ENCODE peak calls at places on chromosomes 1 and 21, in five cellular contexts. S is IMR-90, N is mesenchymal stem cell, M is H9, C is H1. L is an unnamed sample.

GRCh38 chr1:107963601-107964396 is 1.2 kb downstream of the VAV3 start:
- DNase-seq in S (no peak), M (peak; percentile 57), N (peak; percentile 38), C (peak; percentile 57), L (no peak)

GRCh38 chr1:234980657-234981396 is 147.8 kb downstream of the TOMM20 start:
- DNase-seq in S (peak; percentile 97), C (no peak), N (peak; percentile 99), M (no peak), L (no peak)

GRCh38 chr1:1106510-1107221 is 9.2 kb downstream of the C1orf159 start:
- DNase-seq in M (no peak), S (no peak), N (no peak), C (no peak), L (no peak)

GRCh38 chr1:116945996-116946395 is 36.3 kb downstream of the PTGFRN start:
- DNase-seq in N (no peak), S (no peak), C (no peak), M (no peak), L (no peak)

GRCh38 chr1:39632491-39633417 is 6.7 kb downstream of the HEYL start:
- DNase-seq in M (peak; percentile 68), N (peak; percentile 75), C (peak; percentile 86), S (peak; percentile 53), L (peak; percentile 66)

GRCh38 chr1:204465469-204466415 is 28.9 kb downstream of the PIK3C2B start:
- DNase-seq in M (no peak), S (no peak), C (no peak), N (no peak), L (no peak)

GRCh38 chr1:8314346-8315280 is 3.3 kb upstream of the SLC45A1 start:
- DNase-seq in N (peak; percentile 78), C (peak; percentile 86), M (peak; percentile 87), S (peak; percentile 77), L (peak; percentile 70)

GRCh38 chr1:231420959-231421615 is 1.0 kb downstream of the EGLN1 start:
- DNase-seq in M (peak; percentile 64), N (peak; percentile 75), S (peak; percentile 48), C (peak; percentile 69), L (peak; percentile 48)

GRCh38 chr1:51310871-51311613 is 19.3 kb downstream of the TTC39A start:
- DNase-seq in C (no peak), N (no peak), M (no peak), S (no peak), L (no peak)

GRCh38 chr1:208276757-208277435 is 32.7 kb upstream of the PLXNA2 start:
- DNase-seq in S (no peak), M (no peak), C (no peak), N (no peak), L (no peak)
- H2BK15ac ChIP-seq in S (no peak overlapping the region), M (no peak overlapping the region), C (no peak overlapping the region), N (no peak overlapping the region), L (no peak overlapping the region)

GRCh38 chr1:4674117-4674516 is 19.7 kb downstream of the AJAP1 start:
- DNase-seq in C (no peak), M (no peak), S (no peak), N (no peak), L (no peak)

GRCh38 chr1:4674676-4675075 is 20.3 kb downstream of the AJAP1 start:
- DNase-seq in M (no peak), C (no peak), S (no peak), N (no peak), L (no peak)

GRCh38 chr1:4676258-4676657 is 21.8 kb downstream of the AJAP1 start:
- DNase-seq in S (no peak), M (no peak), N (no peak), C (no peak), L (no peak)

GRCh38 chr1:4673494-4673893 is 19.1 kb downstream of the AJAP1 start:
- DNase-seq in C (no peak), S (no peak), M (no peak), N (no peak), L (no peak)

GRCh38 chr1:4675454-4676186 is 21.2 kb downstream of the AJAP1 start:
- DNase-seq in C (no peak), M (no peak), N (no peak), S (no peak), L (no peak)
- H4K91ac ChIP-seq in C (no peak overlapping the region), M (no peak overlapping the region), N (no peak overlapping the region), S (no peak overlapping the region), L (no peak overlapping the region)

GRCh38 chr21:17002628-17003027 is 510.2 kb upstream of the CXADR start:
- DNase-seq in C (no peak), N (no peak), S (no peak), M (no peak), L (no peak)
- H2BK15ac ChIP-seq in C (no peak overlapping the region), N (no peak overlapping the region), S (no peak overlapping the region), M (no peak overlapping the region), L (no peak overlapping the region)

DNA sequence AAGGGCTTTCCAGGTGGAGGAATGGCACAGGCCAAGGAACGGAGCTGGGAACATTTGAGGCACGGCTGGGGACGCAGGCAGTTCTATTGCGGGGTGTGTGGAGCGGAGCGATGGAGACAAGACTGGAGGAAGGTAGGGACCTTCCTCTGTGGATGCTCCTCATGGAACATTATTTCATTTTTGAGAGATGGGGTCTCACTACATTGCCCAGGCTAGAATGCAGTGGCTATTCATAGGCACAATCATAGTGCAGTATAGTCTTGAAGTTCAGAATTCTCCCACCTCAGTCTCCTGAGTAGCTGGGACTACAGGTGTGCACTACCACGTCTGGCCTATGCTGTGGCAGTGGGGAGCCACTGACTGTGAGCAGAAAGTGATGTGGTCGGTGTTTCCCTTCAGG is 41.0 kb upstream of the ACOT11 start:
- DNase-seq in S (no peak), C (no peak), N (no peak), M (no peak), L (no peak)
- H4K91ac ChIP-seq in S (no peak overlapping the region), C (no peak overlapping the region), N (no peak overlapping the region), M (no peak overlapping the region), L (no peak overlapping the region)

GRCh38 chr1:22431965-22432364 is 19.7 kb upstream of the ZBTB40 start:
- DNase-seq in N (no peak), M (no peak), C (peak; percentile 16), S (no peak), L (no peak)

DNA sequence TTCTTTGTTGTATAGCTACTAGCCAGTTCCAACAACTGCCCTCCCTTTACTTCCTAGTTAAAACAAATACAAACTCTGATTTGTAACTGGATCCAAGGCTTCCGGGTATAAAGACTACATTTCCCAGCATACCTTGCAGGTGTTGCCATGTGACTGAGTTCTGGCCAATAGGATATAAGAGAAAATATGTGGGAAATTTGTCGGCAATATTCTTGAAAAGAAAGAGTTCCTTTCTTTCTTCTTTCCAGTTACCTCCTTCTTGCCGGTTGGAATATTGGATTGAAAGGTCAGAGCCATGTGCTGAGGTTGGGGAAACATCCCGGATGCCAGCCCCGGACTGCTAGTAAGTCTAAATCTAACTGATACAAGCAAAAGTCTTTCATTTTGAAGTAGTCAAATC is 23.0 kb upstream of the ZBTB40 start:
- DNase-seq in S (peak; percentile 59), C (no peak), N (peak; percentile 66), M (no peak), L (no peak)
- H2BK15ac ChIP-seq in S (no peak overlapping the region), C (no peak overlapping the region), N (no peak overlapping the region), M (no peak overlapping the region), L (no peak overlapping the region)

GRCh38 chr1:45585110-45585426 is 1.2 kb downstream of the NASP start:
- DNase-seq in M (no peak), S (no peak), C (no peak), N (no peak), L (no peak)

GRCh38 chr1:45583264-45583665 is 576 bp upstream of the NASP start:
- DNase-seq in M (peak; percentile 97), C (peak; percentile 90), S (peak; percentile 96), N (peak; percentile 98), L (peak; percentile 92)

GRCh38 chr1:45584351-45585109 is 689 bp downstream of the NASP start:
- DNase-seq in N (peak; percentile 92), S (peak; percentile 83), C (peak; percentile 94), M (peak; percentile 93), L (peak; percentile 95)

GRCh38 chr1:45585496-45586075 is 1.7 kb downstream of the NASP start:
- DNase-seq in C (peak; percentile 40), S (no peak), N (no peak), M (no peak), L (no peak)

DNA sequence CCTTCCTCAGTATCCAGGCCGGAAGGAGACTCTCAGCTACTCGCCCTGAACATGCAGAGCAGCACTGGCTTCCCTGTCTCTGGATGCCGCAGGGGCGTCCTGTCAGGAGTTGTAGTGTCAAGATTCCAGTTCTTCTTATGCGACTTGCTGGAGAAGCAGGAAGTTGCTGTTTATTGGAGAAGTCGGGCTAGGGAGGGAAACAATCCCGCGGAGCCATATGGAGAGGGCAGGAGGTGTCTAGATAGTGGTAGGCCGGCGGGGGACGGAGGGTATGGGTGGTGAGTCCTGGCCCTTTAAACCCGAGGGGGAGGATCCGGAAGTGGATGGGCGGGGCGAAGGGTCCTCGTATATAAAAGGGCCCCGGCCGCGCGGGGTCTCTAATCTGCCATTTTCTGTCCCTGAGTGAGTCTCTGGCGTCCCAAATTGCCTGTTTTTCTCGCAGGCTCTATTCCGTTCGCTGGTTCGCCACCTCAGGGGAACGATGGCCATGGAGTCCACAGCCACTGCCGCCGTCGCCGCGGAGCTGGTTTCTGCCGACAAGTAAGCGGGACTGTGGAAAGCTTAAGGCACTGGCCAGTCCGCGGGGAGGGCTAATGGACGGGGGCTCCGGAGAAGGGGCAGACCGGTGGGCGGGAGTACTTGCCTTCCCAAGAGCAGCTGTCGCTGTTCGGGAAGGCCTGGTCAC is at the start of gene NASP:
- DNase-seq in C (peak; percentile 97), S (peak; percentile 68), N (peak; percentile 91), M (peak; percentile 87), L (peak; percentile 92)
- H4K91ac ChIP-seq in C (peak within 1 kb of the TSS; percentile 99), S (peak within 1 kb of the TSS; percentile 67), N (no peak within 1 kb of the TSS), M (peak within 1 kb of the TSS; percentile 87), L (peak within 1 kb of the TSS; percentile 95)

GRCh38 chr1:28247603-28248272 is 11.6 kb upstream of the SESN2 start:
- DNase-seq in C (no peak), S (no peak), N (no peak), M (no peak), L (no peak)
- H2BK15ac ChIP-seq in C (no peak overlapping the region), S (peak overlapping the region; percentile 86), N (peak overlapping the region; percentile 12), M (no peak overlapping the region), L (no peak overlapping the region)

GRCh38 chr1:245877976-245878375 is 629.1 kb downstream of the SMYD3 start:
- DNase-seq in S (no peak), M (no peak), C (no peak), N (no peak), L (no peak)
- H4K91ac ChIP-seq in S (peak overlapping the region; percentile 65), M (no peak overlapping the region), C (no peak overlapping the region), N (peak overlapping the region; percentile 87), L (no peak overlapping the region)

GRCh38 chr1:200364831-200365230 is 45.0 kb downstream of the ZNF281 start:
- DNase-seq in S (peak; percentile 61), M (peak; percentile 76), C (peak; percentile 59), N (no peak), L (no peak)
- H2BK15ac ChIP-seq in S (peak overlapping the region; percentile 39), M (no peak overlapping the region), C (no peak overlapping the region), N (no peak overlapping the region), L (no peak overlapping the region)